ENCODE peak calls at places on chromosomes 16 and 17, in four cellular contexts. Z is transverse colon, G is mammary epithelial cell, O is breast epithelium. Q is an unnamed sample. For H3K4me1, the result is how much of the 10 kb centered on the place peaks cover.

GRCh38 chr16:30565526-30565925 is 6.0 kb downstream of the ZNF688 start:
- DNase-seq in O (no peak), Z (no peak), G (no peak), Q (no peak)

GRCh38 chr17:45320931-45321461 is 4.2 kb upstream of the MAP3K14 start:
- DNase-seq in G (peak), O (no peak), Z (no peak), Q (no peak)

GRCh38 chr17:49267912-49268311 is 37.3 kb upstream of the PHOSPHO1 start:
- DNase-seq in Z (no peak), G (no peak), O (no peak), Q (no peak)

GRCh38 chr17:4944163-4944553 is 4.1 kb downstream of the RNF167 start:
- DNase-seq in G (no peak), Z (peak), O (no peak), Q (no peak)

GRCh38 chr17:29583324-29584248 is 5.9 kb downstream of the GIT1 start:
- DNase-seq in Z (no peak), G (peak), O (no peak), Q (no peak)

GRCh38 chr16:35404273-35404672 is 1944.9 kb downstream of the TP53TG3F start:
- DNase-seq in G (no peak), Z (no peak), O (no peak), Q (no peak)

GRCh38 chr17:69581061-69581955 is 166.8 kb downstream of the MAP2K6 start:
- DNase-seq in Z (no peak), O (no peak), G (no peak), Q (no peak)

GRCh38 chr17:80320496-80320895 is 59.8 kb downstream of the RNF213 start:
- DNase-seq in G (no peak), O (no peak), Z (no peak), Q (no peak)

DNA sequence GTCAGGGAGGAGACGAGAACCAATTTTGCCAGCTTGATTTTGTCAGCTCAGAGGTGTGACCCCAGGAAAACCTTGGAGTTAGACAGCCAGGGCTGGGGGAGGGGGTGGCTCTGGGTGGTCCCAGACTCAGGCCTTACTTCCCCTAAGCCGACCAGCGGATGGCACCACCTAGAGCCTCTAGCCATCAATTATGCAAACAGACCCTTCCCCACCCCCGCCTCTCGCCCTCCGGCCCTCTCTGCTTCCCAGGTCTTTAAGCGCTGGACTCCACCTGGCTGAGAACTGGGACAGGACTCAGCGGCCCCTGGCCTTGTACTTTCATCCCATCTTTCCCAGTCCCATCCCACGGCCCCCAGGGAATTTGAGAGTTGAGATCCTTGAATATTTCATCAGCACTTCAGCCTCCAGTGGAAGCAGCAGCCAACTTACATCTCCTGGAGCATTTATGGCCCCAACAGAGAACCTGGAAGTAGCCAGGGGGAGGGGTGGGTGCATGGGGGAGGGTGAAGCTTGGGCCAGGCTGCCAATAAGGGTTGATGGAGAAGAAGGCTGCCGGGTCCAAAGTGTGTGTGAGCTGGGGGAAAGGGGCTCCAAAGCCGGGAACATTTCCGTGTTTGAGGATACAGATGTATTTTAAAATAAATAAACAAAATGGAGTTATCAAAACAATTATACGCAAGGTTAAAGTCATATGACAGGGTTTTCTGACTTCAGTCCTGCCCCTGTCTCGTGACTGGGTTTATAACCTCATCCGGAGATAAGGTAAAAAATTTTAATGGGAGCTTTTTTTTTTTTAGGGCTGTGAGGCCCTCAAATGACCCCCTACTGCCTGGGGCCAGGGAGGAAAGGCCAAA is 7.5 kb upstream of the JUP start:
- DNase-seq in G (no peak), O (no peak), Z (no peak), Q (no peak)
- H3K4me3 ChIP-seq in G (peak), O (peak), Z (no peak), Q (peak)

GRCh38 chr16:21159281-21159951 is 942 bp downstream of the LDAF1 start:
- DNase-seq in O (peak), Z (peak), G (peak), Q (no peak)

GRCh38 chr16:21156767-21157467 is 1.6 kb upstream of the LDAF1 start:
- DNase-seq in O (no peak), Z (peak), G (peak), Q (no peak)

GRCh38 chr16:21160276-21160675 is 1.8 kb downstream of the LDAF1 start:
- DNase-seq in G (no peak), O (no peak), Z (no peak), Q (no peak)

GRCh38 chr16:21158208-21159110 is at the start of gene LDAF1:
- DNase-seq in Z (peak), O (peak), G (peak), Q (peak)

GRCh38 chr16:21157632-21158031 is 842 bp upstream of the LDAF1 start:
- DNase-seq in O (no peak), Z (no peak), G (no peak), Q (no peak)
- H3K4me1 ChIP-seq in O (under half), Z (under half), G (under half), Q (under half)

GRCh38 chr17:82666931-82667667 is 18.9 kb upstream of the WDR45B start:
- DNase-seq in G (no peak), Z (no peak), O (no peak), Q (no peak)

GRCh38 chr17:82665891-82666290 is 17.6 kb upstream of the WDR45B start:
- DNase-seq in G (no peak), O (no peak), Z (no peak), Q (no peak)

GRCh38 chr17:82668631-82669099 is 20.4 kb upstream of the WDR45B start:
- DNase-seq in Z (peak), O (peak), G (peak), Q (no peak)

GRCh38 chr17:82667668-82668000 is 19.4 kb upstream of the WDR45B start:
- DNase-seq in G (no peak), O (no peak), Z (no peak), Q (no peak)

GRCh38 chr17:82668024-82668630 is 19.9 kb upstream of the WDR45B start:
- DNase-seq in Z (no peak), O (no peak), G (no peak), Q (no peak)
- H3K27ac ChIP-seq in Z (no peak), O (peak), G (no peak), Q (peak)

GRCh38 chr16:75000481-75001081 is 1.8 kb downstream of the ZNRF1 start:
- DNase-seq in O (no peak), Z (no peak), G (peak), Q (no peak)

GRCh38 chr16:74998481-74999207 is at the start of gene ZNRF1:
- DNase-seq in G (peak), Z (peak), O (peak), Q (peak)

GRCh38 chr16:74997042-74997491 is 1.8 kb upstream of the ZNRF1 start:
- DNase-seq in Z (no peak), O (no peak), G (no peak), Q (no peak)

GRCh38 chr16:74999683-75000480 is 1.1 kb downstream of the ZNRF1 start:
- DNase-seq in Z (peak), G (peak), O (peak), Q (peak)

GRCh38 chr16:74999208-74999682 is 421 bp downstream of the ZNRF1 start:
- DNase-seq in Z (peak), O (no peak), G (no peak), Q (no peak)
- H3K4me3 ChIP-seq in Z (peak), O (peak), G (peak), Q (peak)

GRCh38 chr17:59426031-59426430 is 94.6 kb downstream of the YPEL2 start:
- DNase-seq in G (no peak), Z (no peak), O (no peak), Q (no peak)
- H3K4me1 ChIP-seq in G (under half), Z (half or more), O (under half), Q (under half)

DNA sequence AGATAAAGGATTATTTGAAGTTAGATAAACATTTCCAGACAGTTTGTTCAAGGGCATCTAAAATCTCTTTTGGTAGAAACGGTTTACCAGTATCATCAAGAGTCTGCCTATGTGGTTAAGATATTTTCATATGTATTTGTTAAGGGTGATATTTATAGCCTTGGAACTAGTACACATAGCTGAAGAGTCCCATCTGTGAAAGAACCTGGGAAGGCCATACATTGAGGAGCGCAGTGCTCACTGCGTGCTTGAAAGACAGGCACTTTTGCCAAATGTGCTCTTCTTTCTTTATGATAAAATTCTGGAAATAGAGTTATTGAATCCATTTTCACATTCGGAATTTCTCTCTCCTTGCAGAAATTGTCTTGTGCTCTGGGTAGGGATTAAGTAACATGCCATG is 7.7 kb downstream of the IGSF6 start:
- DNase-seq in Z (no peak), O (no peak), G (no peak), Q (no peak)
- H3K27ac ChIP-seq in Z (peak), O (peak), G (no peak), Q (peak)

DNA sequence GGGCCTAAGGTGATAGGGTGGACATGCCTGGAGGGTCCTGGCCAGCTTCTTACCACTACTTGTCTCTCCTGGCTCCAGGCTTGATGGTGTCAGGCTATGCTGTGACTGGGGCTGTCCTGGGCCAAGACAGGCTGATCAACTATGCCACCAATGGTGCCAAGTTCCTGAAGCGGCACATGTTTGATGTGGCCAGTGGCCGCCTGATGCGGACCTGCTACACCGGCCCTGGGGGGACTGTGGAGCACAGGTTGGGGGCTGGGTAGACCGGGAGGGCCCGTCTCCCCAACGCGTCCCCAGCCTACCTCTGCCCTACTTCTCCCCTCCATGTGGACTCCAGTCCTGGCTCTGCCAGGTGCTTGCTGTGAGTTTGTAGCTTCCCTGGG is 4.5 kb downstream of the SPATA20 start:
- DNase-seq in O (no peak), Z (no peak), G (no peak), Q (no peak)
- H3K4me3 ChIP-seq in O (no peak), Z (no peak), G (no peak), Q (no peak)

DNA sequence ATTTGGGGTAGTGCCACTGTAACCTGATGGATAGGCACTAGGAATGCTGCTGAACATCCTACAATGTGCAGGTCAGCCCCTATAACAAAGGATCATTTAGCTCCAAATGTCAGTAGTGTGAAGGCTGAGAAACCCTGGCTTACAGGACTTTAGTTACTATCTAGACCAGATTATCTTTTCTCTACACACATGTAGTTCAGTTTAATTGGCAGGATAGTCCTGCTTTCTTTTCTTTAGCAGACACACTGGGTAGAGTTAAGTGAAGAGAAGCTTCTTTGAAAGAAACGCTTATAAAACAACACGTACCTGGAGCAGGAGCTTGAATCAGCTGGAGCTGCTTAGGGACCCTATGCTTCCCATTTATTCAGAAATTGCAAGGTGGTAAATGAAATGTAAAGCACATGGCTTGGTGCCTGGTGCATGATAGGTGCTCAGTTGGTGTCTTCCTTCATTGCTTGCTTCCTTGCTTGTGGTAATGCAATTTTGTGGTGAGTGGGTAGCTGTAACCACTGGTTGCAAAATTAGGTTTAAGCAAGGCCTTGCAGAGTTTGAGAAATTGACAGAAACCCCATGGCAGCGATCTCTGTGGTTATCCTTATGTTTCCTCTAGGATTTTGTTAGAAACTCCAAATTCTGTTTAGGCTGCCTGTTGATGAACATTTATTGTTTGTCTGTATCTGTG is 9.4 kb downstream of the METTL9 start:
- DNase-seq in O (no peak), G (no peak), Z (no peak), Q (no peak)
- H3K4me1 ChIP-seq in O (under half), G (under half), Z (half or more), Q (half or more)

GRCh38 chr17:7838291-7839075 is 4.5 kb downstream of the KDM6B start:
- DNase-seq in Z (peak), G (no peak), O (no peak), Q (no peak)

GRCh38 chr17:7839199-7839889 is 5.3 kb downstream of the KDM6B start:
- DNase-seq in G (no peak), Z (peak), O (no peak), Q (no peak)

GRCh38 chr17:7836596-7837374 is 2.8 kb downstream of the KDM6B start:
- DNase-seq in O (peak), Z (peak), G (peak), Q (peak)

GRCh38 chr17:7835818-7836595 is 2.0 kb downstream of the KDM6B start:
- DNase-seq in G (peak), Z (peak), O (peak), Q (no peak)

DNA sequence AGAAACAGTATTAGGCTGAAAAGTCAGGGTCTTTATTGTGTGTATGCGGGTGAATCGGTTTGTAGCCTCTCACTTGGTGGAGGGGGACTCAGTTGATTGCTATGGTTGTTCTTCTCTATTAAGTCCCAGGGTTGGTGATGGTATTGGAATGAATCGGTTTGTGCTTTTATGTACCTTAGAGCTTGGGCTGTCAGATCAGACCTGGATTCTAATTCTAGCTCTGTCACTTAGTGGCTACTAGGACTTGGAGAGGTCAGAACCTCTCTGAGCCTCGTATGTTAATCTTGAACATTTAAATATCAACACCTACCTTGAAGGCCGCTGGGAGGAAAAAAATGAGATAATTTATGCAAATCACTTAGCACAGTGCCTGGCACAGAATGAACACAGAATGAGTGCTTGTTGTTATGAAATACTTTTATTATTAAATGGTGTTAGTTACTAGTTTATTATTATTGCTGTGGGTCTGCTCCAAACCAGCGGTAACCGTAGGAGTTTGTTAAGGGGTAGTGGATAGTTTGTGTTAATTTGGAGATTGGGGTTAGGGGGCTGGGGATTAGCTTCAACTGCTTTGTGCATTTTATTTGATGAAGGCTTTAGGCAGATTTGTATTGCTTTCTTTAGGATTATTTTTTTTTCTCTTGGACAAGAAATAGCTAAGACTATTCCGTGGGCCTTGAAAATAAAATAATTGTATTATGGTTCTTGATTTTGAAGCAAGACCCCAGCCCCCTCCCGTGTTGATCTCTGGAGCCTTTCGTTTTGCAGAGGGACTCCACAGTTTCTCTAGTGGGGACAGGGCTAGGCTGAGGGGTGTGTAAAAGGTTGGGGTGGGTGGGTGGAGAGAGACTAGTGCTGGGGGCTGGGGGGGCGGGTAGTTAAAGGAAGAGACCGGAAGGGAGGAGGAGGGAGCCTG is 3.6 kb downstream of the KDM6B start:
- DNase-seq in G (no peak), O (no peak), Z (no peak), Q (no peak)
- H3K27ac ChIP-seq in G (peak), O (peak), Z (peak), Q (peak)